ENCODE peak calls at places on chromosome X, in six cellular contexts. Z is fibroblast of pulmonary artery; Q is cardiac muscle cell; D is suprapubic skin; H is thoracic aorta; W is CD8-positive, alpha-beta T cell. P is an unnamed sample.
A peak's percentile ranks its signal among the peaks of the same experiment; 100 is the strongest.

GRCh38 chrX:24167719-24168472 is 18.4 kb downstream of the ZFX start:
- DNase-seq in H (no peak), Z (no peak), W (no peak), Q (no peak), D (no peak), P (no peak)

GRCh38 chrX:20756585-20756984 is 489.9 kb upstream of the RPS6KA3 start:
- DNase-seq in W (no peak), Z (no peak), D (no peak), Q (no peak), H (no peak), P (no peak)

GRCh38 chrX:8960809-8961413 is 73.0 kb downstream of the FAM9B start:
- DNase-seq in Q (peak; percentile 9), D (no peak), W (no peak), H (no peak), Z (no peak), P (no peak)

GRCh38 chrX:68693481-68694410 is 46.3 kb downstream of the STARD8 start:
- DNase-seq in Q (peak; percentile 75), W (no peak), D (peak; percentile 84), H (peak; percentile 28), Z (peak; percentile 65), P (peak; percentile 92)

GRCh38 chrX:23737413-23737812 is 5.7 kb downstream of the ACOT9 start:
- DNase-seq in W (no peak), Z (peak; percentile 18), D (no peak), Q (peak; percentile 13), H (no peak), P (no peak)

GRCh38 chrX:357693-358471 is 28.8 kb downstream of the PPP2R3B start:
- DNase-seq in W (peak; percentile 24), H (no peak), Z (peak; percentile 68), Q (peak; percentile 42), D (no peak), P (no peak)

GRCh38 chrX:23394421-23394820 is 59.8 kb downstream of the PTCHD1 start:
- DNase-seq in H (no peak), W (no peak), Q (no peak), D (no peak), Z (no peak), P (no peak)

GRCh38 chrX:39253551-39253950 is 452.3 kb downstream of the MID1IP1 start:
- DNase-seq in W (no peak), D (no peak), Q (peak; percentile 0), Z (no peak), H (no peak), P (no peak)

GRCh38 chrX:130435937-130436336 is 34.1 kb downstream of the RBMX2 start:
- DNase-seq in Q (no peak), H (no peak), D (no peak), W (no peak), Z (no peak), P (no peak)

GRCh38 chrX:120450163-120450562 is 18.9 kb downstream of the LAMP2 start:
- DNase-seq in H (no peak), Q (peak; percentile 23), W (no peak), D (no peak), Z (no peak), P (no peak)

GRCh38 chrX:54754854-54755253 is 43.2 kb downstream of the ITIH6 start:
- DNase-seq in W (no peak), D (no peak), H (no peak), Z (no peak), Q (no peak), P (no peak)

GRCh38 chrX:40166582-40166981 is 68.8 kb upstream of the BCOR start:
- DNase-seq in Z (no peak), W (no peak), H (no peak), Q (no peak), D (no peak), P (no peak)

GRCh38 chrX:109695637-109696036 is 37.4 kb downstream of the ACSL4 start:
- DNase-seq in D (no peak), Z (no peak), H (no peak), Q (no peak), W (no peak), P (no peak)

GRCh38 chrX:147953976-147954375 is 27.2 kb upstream of the FMR1NB start:
- DNase-seq in H (no peak), Z (no peak), W (no peak), D (no peak), Q (no peak), P (no peak)

GRCh38 chrX:685120-686032 is 54.8 kb downstream of the SHOX start:
- DNase-seq in Q (no peak), W (no peak), Z (no peak), H (no peak), D (no peak), P (no peak)

GRCh38 chrX:1564750-1565683 is 26.4 kb upstream of the AKAP17A start:
- DNase-seq in D (peak; percentile 24), H (no peak), Z (no peak), W (no peak), Q (no peak), P (peak; percentile 18)

GRCh38 chrX:110257889-110258288 is 60.0 kb downstream of the AMMECR1 start:
- DNase-seq in W (no peak), H (no peak), Z (no peak), D (no peak), Q (no peak), P (no peak)

GRCh38 chrX:136643243-136643642 is 4.7 kb upstream of the CD40LG start:
- DNase-seq in H (no peak), Q (no peak), D (no peak), Z (no peak), W (no peak), P (no peak)

GRCh38 chrX:3777416-3777815 is 64.0 kb upstream of the PRKX start:
- DNase-seq in H (no peak), D (no peak), Z (no peak), W (no peak), Q (no peak), P (no peak)

GRCh38 chrX:7019555-7019954 is 128.0 kb upstream of the STS start:
- DNase-seq in W (no peak), D (no peak), Q (no peak), H (no peak), Z (no peak), P (no peak)

GRCh38 chrX:144709841-144710240 is 537.5 kb upstream of the SPANXN1 start:
- DNase-seq in D (no peak), Q (no peak), Z (peak; percentile 0), W (no peak), H (no peak), P (no peak)

GRCh38 chrX:1391707-1392375 is at the start of gene SLC25A6:
- DNase-seq in W (peak; percentile 99), Q (peak; percentile 99), Z (peak; percentile 98), D (peak; percentile 99), H (peak; percentile 89), P (peak; percentile 98)

GRCh38 chrX:17788956-17789562 is 51.8 kb downstream of the SCML1 start:
- DNase-seq in H (no peak), Z (no peak), Q (no peak), D (no peak), W (no peak), P (no peak)

GRCh38 chrX:149371984-149372383 is 133.1 kb downstream of the IDS start:
- DNase-seq in Q (no peak), D (no peak), Z (no peak), H (no peak), W (no peak), P (no peak)

GRCh38 chrX:47366051-47366722 is 4.2 kb upstream of the ZNF157 start:
- DNase-seq in D (peak; percentile 75), Z (peak; percentile 78), W (peak; percentile 58), Q (peak; percentile 84), H (no peak), P (peak; percentile 88)

GRCh38 chrX:47272013-47272408 is 39.2 kb downstream of the USP11 start:
- DNase-seq in H (no peak), Z (no peak), Q (no peak), W (no peak), D (no peak), P (no peak)

GRCh38 chrX:118181030-118181429 is 64.4 kb upstream of the KLHL13 start:
- DNase-seq in Q (peak; percentile 13), W (no peak), H (no peak), D (no peak), Z (peak; percentile 32), P (no peak)

GRCh38 chrX:69165116-69165651 is at the start of gene PJA1:
- DNase-seq in Q (peak; percentile 83), Z (peak; percentile 70), H (peak; percentile 25), D (peak; percentile 82), W (peak; percentile 50), P (peak; percentile 92)

DNA sequence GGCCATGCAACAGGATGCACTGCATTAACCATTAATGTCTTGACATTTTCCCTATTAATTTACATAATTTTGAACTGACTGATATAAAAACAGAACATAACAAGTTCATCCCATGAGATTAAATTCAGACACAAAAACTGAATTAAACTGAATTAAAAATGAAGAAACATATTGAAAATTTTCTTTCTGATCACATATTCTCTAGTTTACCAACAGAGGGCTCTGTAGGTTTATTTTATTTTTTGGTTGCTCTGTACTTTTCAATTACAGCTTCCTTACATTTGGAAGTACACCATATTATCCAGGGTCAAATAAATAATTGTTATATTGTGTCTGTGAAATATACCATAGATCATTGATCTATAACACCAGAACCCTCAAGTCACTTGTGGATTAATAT is 27.3 kb upstream of the CT83 start:
- DNase-seq in Z (peak; percentile 3), D (no peak), W (no peak), H (no peak), Q (peak; percentile 5), P (no peak)
- TF ChIP-seq CTCF in Z (peak; percentile 16), D (no peak), W (no peak), H (no peak), Q (peak; percentile 18), P (no peak)

GRCh38 chrX:122091571-122091970 is 1044.2 kb downstream of the GLUD2 start:
- DNase-seq in W (no peak), H (no peak), D (no peak), Q (no peak), Z (no peak), P (no peak)

GRCh38 chrX:122087353-122087752 is 1039.9 kb downstream of the GLUD2 start:
- DNase-seq in H (no peak), D (no peak), W (no peak), Q (no peak), Z (peak; percentile 4), P (no peak)

GRCh38 chrX:122094611-122095010 is 1047.2 kb downstream of the GLUD2 start:
- DNase-seq in H (no peak), W (no peak), Z (peak; percentile 11), D (no peak), Q (peak; percentile 16), P (no peak)

DNA sequence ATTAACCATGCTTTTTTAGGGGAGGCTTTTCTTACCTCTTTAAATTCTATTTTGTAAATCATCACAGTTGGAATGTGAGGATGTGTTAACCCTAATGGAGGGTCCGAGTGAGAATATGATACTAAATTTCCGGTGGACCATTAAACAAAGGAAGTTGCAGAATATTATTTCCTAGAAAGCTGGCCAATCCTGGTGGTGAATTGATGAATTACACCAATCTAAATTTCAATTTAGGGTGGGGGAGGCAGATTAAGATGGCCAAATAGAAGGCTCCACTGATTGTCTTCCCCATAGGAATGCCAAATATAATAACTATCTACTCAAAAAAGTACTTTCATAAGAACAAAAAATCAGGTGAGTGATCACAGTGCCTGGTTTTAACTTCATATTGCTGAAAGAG is 1045.6 kb downstream of the GLUD2 start:
- DNase-seq in D (no peak), Q (no peak), H (no peak), Z (no peak), W (no peak), P (no peak)
- TF ChIP-seq CTCF in D (no peak), Q (no peak), H (no peak), Z (no peak), W (no peak), P (no peak)

GRCh38 chrX:154025230-154025629 is 5.5 kb upstream of the IRAK1 start:
- DNase-seq in H (no peak), W (no peak), D (no peak), Z (no peak), Q (no peak), P (no peak)
- TF ChIP-seq CTCF in H (no peak), W (no peak), D (no peak), Z (no peak), Q (no peak), P (no peak)

GRCh38 chrX:154734101-154734781 is 16.6 kb downstream of the GAB3 start:
- DNase-seq in Z (peak; percentile 84), Q (peak; percentile 84), W (no peak), D (no peak), H (no peak), P (no peak)
- TF ChIP-seq CTCF in Z (no peak), Q (no peak), W (no peak), D (no peak), H (no peak), P (no peak)

P was measured in lower leg skin.